ENCODE peak calls at places on chromosomes 12 and 14, in six cellular contexts. E is IMR-90; M is activated CD4-positive, alpha-beta T cell treated with anti-CD3 and anti-CD28 coated beads for 36 hours; P is lower lobe of right lung; W is left cardiac atrium; G is pancreas. Q is an unnamed sample.

GRCh38 chr12:101648195-101648594 is 49.2 kb upstream of the CHPT1 start:
- ATAC-seq in E (no peak), M (no peak), P (peak), W (no peak), G (no peak), Q (no peak)

GRCh38 chr12:47276253-47277070 is 196.7 kb upstream of the AMIGO2 start:
- ATAC-seq in E (peak), M (peak), P (peak), W (peak), G (peak), Q (no peak)

GRCh38 chr12:119148049-119148448 is 30.7 kb upstream of the HSPB8 start:
- ATAC-seq in E (no peak), M (no peak), P (no peak), W (peak), G (no peak), Q (no peak)

GRCh38 chr14:60777856-60778578 is 43.5 kb downstream of the MNAT1 start:
- ATAC-seq in E (peak), M (peak), P (no peak), W (peak), G (no peak), Q (peak)

GRCh38 chr14:91482278-91483023 is 27.7 kb downstream of the PPP4R3A start:
- ATAC-seq in E (peak), M (no peak), P (peak), W (peak), G (peak), Q (no peak)

GRCh38 chr14:32006267-32007110 is 70.6 kb upstream of the ARHGAP5 start:
- ATAC-seq in E (no peak), M (no peak), P (peak), W (peak), G (peak), Q (no peak)

GRCh38 chr12:105315130-105315529 is 15.4 kb upstream of the C12orf75 start:
- ATAC-seq in E (no peak), M (no peak), P (no peak), W (no peak), G (no peak), Q (no peak)

GRCh38 chr12:46965880-46966279 is 113.5 kb upstream of the PCED1B start:
- ATAC-seq in E (no peak), M (no peak), P (no peak), W (peak), G (no peak), Q (no peak)

GRCh38 chr12:110339184-110339952 is 58.3 kb downstream of the ATP2A2 start:
- ATAC-seq in E (no peak), M (no peak), P (peak), W (no peak), G (peak), Q (no peak)

GRCh38 chr14:69580009-69580577 is 5.4 kb upstream of the CCDC177 start:
- ATAC-seq in E (peak), M (peak), P (peak), W (peak), G (peak), Q (peak)

GRCh38 chr12:9037431-9037830 is 48.1 kb downstream of the KLRG1 start:
- ATAC-seq in E (no peak), M (peak), P (no peak), W (no peak), G (no peak), Q (no peak)

GRCh38 chr14:74549588-74549987 is 56.0 kb downstream of the ISCA2 start:
- ATAC-seq in E (no peak), M (no peak), P (peak), W (peak), G (peak), Q (peak)

Q was measured in SK-N-SH treated with all-trans-retinoic acid at 6 μM for 48 hours.